ENCODE peak calls at places on chromosomes 3 and 15, in five cellular contexts. M, Y, R, U and G are unnamed samples. For H3K9me3, the result is how much of the 10 kb centered on the place peaks cover.

GRCh38 chr3:44525060-44525459 is 29.9 kb upstream of the ZKSCAN7 start:
- DNase-seq in M (no peak), Y (no peak), R (no peak), U (no peak), G (no peak)

GRCh38 chr3:134249935-134250716 is 533 bp downstream of the RYK start:
- DNase-seq in M (peak), Y (peak), R (no peak), U (peak), G (peak)

GRCh38 chr15:49331951-49332350 is 91.1 kb upstream of the FGF7 start:
- DNase-seq in M (no peak), Y (no peak), R (no peak), U (no peak), G (no peak)

GRCh38 chr3:195080571-195081141 is 190.3 kb downstream of the XXYLT1 start:
- DNase-seq in M (no peak), Y (no peak), R (no peak), U (peak), G (no peak)

GRCh38 chr3:19029837-19030835 is 118.2 kb upstream of the KCNH8 start:
- DNase-seq in M (no peak), Y (no peak), R (no peak), U (no peak), G (no peak)

GRCh38 chr3:49671291-49672288 is 2.6 kb upstream of the APEH start:
- DNase-seq in M (peak), Y (peak), R (peak), U (peak), G (peak)

GRCh38 chr15:51104512-51104911 is 9.8 kb upstream of the TNFAIP8L3 start:
- DNase-seq in M (no peak), Y (no peak), R (no peak), U (peak), G (peak)

GRCh38 chr15:33194704-33195261 is at the start of gene FMN1:
- DNase-seq in M (peak), Y (peak), R (peak), U (peak), G (peak)

GRCh38 chr3:330494-331115 is 134.0 kb downstream of the CHL1 start:
- DNase-seq in M (no peak), Y (no peak), R (no peak), U (no peak), G (no peak)

GRCh38 chr15:98069256-98069655 is 108.8 kb downstream of the ARRDC4 start:
- DNase-seq in M (no peak), Y (no peak), R (no peak), U (no peak), G (no peak)

GRCh38 chr15:75063338-75063737 is 39.9 kb downstream of the PPCDC start:
- DNase-seq in M (no peak), Y (no peak), R (no peak), U (no peak), G (no peak)

GRCh38 chr3:48684480-48685143 is 1.1 kb downstream of the NCKIPSD start:
- DNase-seq in M (no peak), Y (peak), R (no peak), U (peak), G (no peak)

GRCh38 chr15:64892850-64893403 is 18.8 kb upstream of the ANKDD1A start:
- DNase-seq in M (no peak), Y (no peak), R (no peak), U (peak), G (no peak)

GRCh38 chr15:63042879-63043340 is 363 bp downstream of the TPM1 start:
- DNase-seq in M (peak), Y (no peak), R (no peak), U (no peak), G (peak)

GRCh38 chr15:93027413-93027812 is 61.6 kb downstream of the RGMA start:
- DNase-seq in M (no peak), Y (no peak), R (no peak), U (peak), G (no peak)

GRCh38 chr3:143123353-143123974 is 3.9 kb downstream of the CHST2 start:
- DNase-seq in M (no peak), Y (no peak), R (no peak), U (no peak), G (no peak)

GRCh38 chr3:25678581-25678980 is 13.9 kb upstream of the TOP2B start:
- DNase-seq in M (no peak), Y (no peak), R (no peak), U (no peak), G (no peak)

GRCh38 chr3:48038971-48039481 is 22.8 kb upstream of the MAP4 start:
- DNase-seq in M (peak), Y (no peak), R (no peak), U (no peak), G (no peak)

GRCh38 chr15:70165811-70166284 is 68.1 kb upstream of the TLE3 start:
- DNase-seq in M (peak), Y (no peak), R (no peak), U (peak), G (no peak)

GRCh38 chr15:95520511-95520910 is 810.0 kb upstream of the NR2F2 start:
- DNase-seq in M (peak), Y (no peak), R (no peak), U (no peak), G (no peak)

GRCh38 chr15:91472316-91472756 is 372.3 kb downstream of the SV2B start:
- DNase-seq in M (no peak), Y (peak), R (no peak), U (no peak), G (no peak)
- H3K4me3 ChIP-seq in M (no peak), Y (no peak), R (no peak), U (no peak), G (no peak)

GRCh38 chr3:148599478-148599877 is 98.2 kb upstream of the AGTR1 start:
- DNase-seq in M (no peak), Y (no peak), R (no peak), U (no peak), G (peak)
- H3K9ac ChIP-seq in M (no peak), Y (no peak), R (no peak), U (no peak), G (no peak)

GRCh38 chr15:43868412-43868811 is 41.6 kb downstream of the WDR76 start:
- DNase-seq in M (no peak), Y (no peak), R (no peak), U (no peak), G (no peak)
- H3K9me3 ChIP-seq in M (under half), Y (under half), R (under half), U (under half), G (under half)

DNA sequence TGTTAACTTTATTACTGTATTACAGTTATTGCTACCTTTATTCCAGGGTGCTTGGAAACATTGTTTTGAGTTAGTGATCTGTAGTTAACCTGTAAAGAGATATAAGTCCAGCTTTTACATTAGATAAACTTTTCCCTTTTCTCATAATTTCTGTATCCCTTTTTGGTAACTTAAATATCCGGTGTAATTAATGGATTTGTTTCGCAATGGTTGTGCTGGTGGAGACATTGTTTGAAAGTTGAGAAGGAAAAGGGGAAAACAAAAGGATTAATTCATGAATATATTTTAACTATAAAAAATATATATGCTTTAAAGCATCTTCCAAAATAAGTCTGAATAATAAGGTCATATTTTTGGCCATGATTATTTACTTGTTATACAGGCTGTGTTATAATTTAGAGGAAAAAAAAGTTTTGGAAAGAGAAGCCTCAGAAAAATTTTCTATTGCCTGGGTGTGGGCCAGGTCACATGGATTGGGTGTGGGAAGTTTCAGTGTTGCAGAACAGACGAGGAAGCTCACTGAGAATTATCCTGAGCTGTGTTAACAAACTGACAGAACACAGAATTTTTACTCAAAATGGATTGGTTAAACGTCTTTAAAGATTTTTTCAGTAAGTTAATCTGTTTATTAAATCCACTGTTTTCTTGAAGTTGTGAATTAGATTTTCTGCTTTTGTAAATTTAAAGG is 27.7 kb upstream of the IL20RB start:
- DNase-seq in M (no peak), Y (no peak), R (no peak), U (no peak), G (peak)
- H3K4me3 ChIP-seq in M (no peak), Y (no peak), R (no peak), U (no peak), G (peak)

GRCh38 chr3:12443781-12444522 is 40.3 kb upstream of the TSEN2 start:
- DNase-seq in M (no peak), Y (no peak), R (no peak), U (no peak), G (no peak)
- H3K9ac ChIP-seq in M (no peak), Y (no peak), R (peak), U (no peak), G (peak)

DNA sequence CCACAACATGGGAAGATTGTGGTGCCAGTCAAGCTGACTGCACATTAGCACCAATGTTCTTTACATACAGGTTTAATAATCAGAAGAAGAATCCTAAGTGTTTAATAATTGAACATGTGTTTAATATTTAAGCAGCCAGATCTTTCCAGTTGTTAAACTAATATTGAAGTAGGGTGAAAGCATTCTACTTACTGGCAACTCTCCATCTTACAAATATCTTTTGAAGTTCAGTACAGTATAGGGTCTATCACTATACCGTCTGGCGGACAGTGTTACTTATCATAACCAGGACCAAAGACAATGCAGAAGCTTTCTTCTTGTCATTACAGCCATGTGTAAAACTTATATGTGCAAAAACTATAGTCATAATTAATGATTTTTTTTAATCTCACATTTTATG is 376.4 kb downstream of the CNTN6 start:
- DNase-seq in M (no peak), Y (no peak), R (no peak), U (no peak), G (no peak)
- H3K9me3 ChIP-seq in M (under half), Y (under half), R (under half), U (under half), G (under half)

DNA sequence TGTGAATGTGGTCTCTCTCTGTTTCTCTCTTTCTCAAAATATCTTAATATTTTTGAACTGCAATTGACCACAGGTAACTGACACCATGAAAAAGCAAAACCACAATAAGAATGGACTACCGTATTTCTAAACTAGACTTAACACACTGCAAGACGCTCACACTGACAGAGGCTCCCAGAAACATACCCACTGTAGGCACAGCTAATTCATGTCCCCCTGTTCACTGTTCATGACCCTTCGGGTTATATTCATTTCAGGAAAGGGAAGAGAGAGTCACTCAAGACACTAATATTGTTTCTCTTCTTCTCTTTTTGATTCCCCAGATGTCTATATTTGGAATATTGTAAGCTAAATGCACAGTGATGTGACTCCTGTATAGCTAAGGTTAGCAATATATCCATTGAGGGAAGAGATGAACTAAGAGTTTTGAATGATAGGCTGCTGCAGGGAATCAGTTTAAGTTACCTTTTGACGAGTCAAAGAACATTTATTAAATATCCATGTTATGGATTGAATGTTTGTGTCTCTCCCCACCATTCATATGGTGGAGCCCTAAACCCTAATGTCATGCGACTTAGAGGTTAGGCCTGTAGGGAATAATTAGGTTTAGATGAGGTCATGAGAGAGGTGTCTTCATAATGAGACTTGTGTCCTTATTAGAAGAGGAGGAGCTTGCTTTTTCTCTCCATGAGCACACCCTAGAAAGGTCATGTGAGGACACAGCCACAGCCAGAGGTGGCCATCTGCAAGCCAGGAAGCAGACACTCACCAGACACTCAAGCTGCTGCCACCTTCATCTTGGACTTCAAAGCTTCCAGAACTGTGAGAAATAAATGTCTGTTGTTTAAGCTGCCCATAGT is 216.6 kb upstream of the GRM7 start:
- DNase-seq in M (no peak), Y (peak), R (no peak), U (no peak), G (no peak)
- H3K4me3 ChIP-seq in M (no peak), Y (no peak), R (no peak), U (no peak), G (no peak)

GRCh38 chr15:77145370-77145769 is 74.5 kb upstream of the TSPAN3 start:
- DNase-seq in M (no peak), Y (no peak), R (no peak), U (no peak), G (no peak)

GRCh38 chr15:77144028-77144427 is 73.1 kb upstream of the TSPAN3 start:
- DNase-seq in M (peak), Y (no peak), R (no peak), U (no peak), G (no peak)

GRCh38 chr15:77143606-77144005 is 72.7 kb upstream of the TSPAN3 start:
- DNase-seq in M (no peak), Y (no peak), R (no peak), U (no peak), G (no peak)

GRCh38 chr15:77144492-77145070 is 73.7 kb upstream of the TSPAN3 start:
- DNase-seq in M (no peak), Y (no peak), R (no peak), U (no peak), G (no peak)

GRCh38 chr15:77143191-77143590 is 72.3 kb upstream of the TSPAN3 start:
- DNase-seq in M (no peak), Y (no peak), R (no peak), U (no peak), G (no peak)
- H3K9ac ChIP-seq in M (no peak), Y (no peak), R (no peak), U (no peak), G (no peak)

DNA sequence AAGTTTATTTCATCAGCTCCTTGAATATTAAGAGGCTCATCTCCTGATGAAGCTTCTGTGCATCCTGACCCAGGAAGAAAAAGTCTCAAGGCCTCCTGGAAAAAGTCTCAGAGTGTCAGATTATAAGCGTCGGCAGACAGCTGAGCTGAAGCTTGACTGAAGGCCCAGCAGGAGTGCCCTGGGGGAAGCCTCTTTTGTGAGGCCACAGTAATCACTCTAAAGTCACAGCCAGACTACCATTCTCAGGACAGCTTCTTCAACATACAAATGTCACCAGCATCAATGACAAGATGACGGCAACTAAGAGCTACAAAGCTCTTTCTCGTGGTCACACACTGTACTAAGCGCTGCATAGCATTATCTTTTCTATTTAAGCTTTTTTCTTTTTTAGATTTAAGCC is 72.7 kb upstream of the LRRN1 start:
- DNase-seq in M (no peak), Y (no peak), R (no peak), U (no peak), G (no peak)
- H3K9me3 ChIP-seq in M (under half), Y (under half), R (under half), U (under half), G (under half)